ENCODE peak calls at places on chromosomes 12 and 14, in six cellular contexts. G, Q, T, L, A and K are unnamed samples.

GRCh38 chr12:86233126-86233525 is 23.1 kb downstream of the MGAT4C start:
- DNase-seq in A (no peak), T (peak), G (peak), Q (no peak), L (peak), K (peak)

GRCh38 chr12:52506858-52507715 is 13.1 kb downstream of the KRT5 start:
- DNase-seq in A (peak), Q (no peak), L (peak), T (peak), G (peak), K (peak)

GRCh38 chr12:459430-460258 is at the start of gene B4GALNT3:
- DNase-seq in G (no peak), T (peak), A (peak), L (no peak), Q (peak), K (no peak)

GRCh38 chr14:71094722-71095121 is 187.5 kb downstream of the PCNX1 start:
- DNase-seq in Q (no peak), L (peak), G (no peak), A (no peak), T (no peak), K (no peak)

GRCh38 chr14:73261520-73262426 is 24.5 kb downstream of the PAPLN start:
- DNase-seq in T (no peak), G (no peak), A (no peak), Q (no peak), L (no peak), K (no peak)

GRCh38 chr12:92341333-92341691 is 195.7 kb upstream of the BTG1 start:
- DNase-seq in A (no peak), L (no peak), Q (no peak), T (peak), G (no peak), K (no peak)

GRCh38 chr14:35632276-35633071 is 98.5 kb downstream of the INSM2 start:
- DNase-seq in T (no peak), G (peak), Q (no peak), A (no peak), L (peak), K (no peak)

GRCh38 chr14:99780690-99781089 is 12.5 kb upstream of the EML1 start:
- DNase-seq in T (no peak), G (no peak), Q (no peak), L (no peak), A (no peak), K (no peak)

GRCh38 chr14:97777622-97778021 is 980.4 kb downstream of the VRK1 start:
- DNase-seq in T (no peak), Q (no peak), A (no peak), G (no peak), L (no peak), K (no peak)

GRCh38 chr12:9649532-9649940 is 20.0 kb upstream of the CLEC2D start:
- DNase-seq in Q (no peak), L (no peak), G (no peak), T (peak), A (no peak), K (no peak)

GRCh38 chr14:37246427-37246829 is 48.7 kb downstream of the MIPOL1 start:
- DNase-seq in L (peak), A (peak), T (peak), G (peak), Q (no peak), K (no peak)

GRCh38 chr12:46108721-46109120 is 118.3 kb upstream of the SCAF11 start:
- DNase-seq in T (no peak), Q (no peak), G (no peak), L (no peak), A (no peak), K (no peak)

GRCh38 chr12:103913100-103913499 is 17.1 kb upstream of the HSP90B1 start:
- DNase-seq in Q (no peak), G (no peak), T (no peak), A (no peak), L (no peak), K (no peak)

GRCh38 chr12:10015450-10015849 is 5.0 kb downstream of the CLEC12B start:
- DNase-seq in G (no peak), L (no peak), Q (no peak), A (no peak), T (no peak), K (no peak)

GRCh38 chr12:87816186-87816585 is 213.0 kb downstream of the C12orf50 start:
- DNase-seq in G (peak), T (no peak), Q (no peak), A (no peak), L (peak), K (peak)

GRCh38 chr12:55072093-55072492 is 52.3 kb downstream of the NEUROD4 start:
- DNase-seq in T (peak), Q (peak), A (peak), G (no peak), L (peak), K (no peak)

GRCh38 chr14:87643005-87643404 is 350.0 kb downstream of the GALC start:
- DNase-seq in G (no peak), T (peak), A (peak), L (no peak), Q (no peak), K (peak)

GRCh38 chr14:32473476-32473875 is 144.4 kb downstream of the AKAP6 start:
- DNase-seq in Q (no peak), L (peak), A (peak), T (peak), G (peak), K (peak)

GRCh38 chr12:130141105-130141504 is 21.2 kb upstream of the FZD10 start:
- DNase-seq in G (no peak), T (no peak), A (no peak), L (no peak), Q (no peak), K (no peak)

GRCh38 chr12:109385339-109386078 is 37.8 kb downstream of the MYO1H start:
- DNase-seq in T (peak), A (no peak), G (peak), L (peak), Q (no peak), K (no peak)
- TF ChIP-seq CTCF in T (peak), A (peak), G (peak), L (peak), Q (peak), K (peak)

GRCh38 chr12:19707948-19708409 is 268.7 kb downstream of the AEBP2 start:
- DNase-seq in L (peak), A (no peak), T (no peak), Q (no peak), G (peak), K (no peak)
- TF ChIP-seq CTCF in L (no peak), A (no peak), T (no peak), Q (peak), G (no peak), K (peak)

GRCh38 chr12:13962699-13963098 is 18.7 kb downstream of the GRIN2B start:
- DNase-seq in Q (peak), G (no peak), T (no peak), L (no peak), A (no peak), K (no peak)
- TF ChIP-seq CTCF in Q (peak), G (no peak), T (peak), L (no peak), A (no peak), K (peak)

GRCh38 chr14:52695481-52696091 is at the start of gene ERO1A:
- DNase-seq in T (peak), L (peak), G (peak), A (peak), Q (peak), K (peak)
- TF ChIP-seq CTCF in T (no peak), L (no peak), G (no peak), A (no peak), Q (no peak), K (no peak)

GRCh38 chr14:20247651-20248246 is 8.7 kb downstream of the OR11H4 start:
- DNase-seq in L (no peak), A (peak), Q (no peak), T (no peak), G (no peak), K (no peak)
- TF ChIP-seq CTCF in L (no peak), A (peak), Q (no peak), T (peak), G (no peak), K (peak)

GRCh38 chr12:110861729-110862128 is 14.9 kb downstream of the CCDC63 start:
- DNase-seq in G (no peak), Q (no peak), L (no peak), T (no peak), A (no peak), K (no peak)
- TF ChIP-seq CTCF in G (no peak), Q (no peak), L (no peak), T (no peak), A (no peak), K (no peak)